ENCODE peak calls at places on chromosomes 7 and 10, in five cellular contexts. X, Z, F, H and A are unnamed samples. For H3K4me1, the result is how much of the 10 kb centered on the place peaks cover.

GRCh38 chr10:8416192-8416701 is 361.8 kb downstream of the GATA3 start:
- DNase-seq in X (no peak), Z (no peak), F (peak), H (no peak), A (no peak)

GRCh38 chr10:95794195-95794594 is 38.2 kb downstream of the ENTPD1 start:
- DNase-seq in X (no peak), Z (no peak), F (no peak), H (no peak), A (no peak)

GRCh38 chr7:123185756-123186155 is 14.0 kb downstream of the SLC13A1 start:
- DNase-seq in X (no peak), Z (no peak), F (no peak), H (no peak), A (no peak)

GRCh38 chr7:99762680-99763327 is 21.2 kb downstream of the CYP3A4 start:
- DNase-seq in X (no peak), Z (peak), F (peak), H (no peak), A (no peak)

GRCh38 chr7:4683043-4683883 is 1.2 kb downstream of the FOXK1 start:
- DNase-seq in X (peak), Z (peak), F (no peak), H (peak), A (peak)

GRCh38 chr10:288605-289200 is 153.4 kb downstream of the ZMYND11 start:
- DNase-seq in X (no peak), Z (peak), F (no peak), H (no peak), A (no peak)

GRCh38 chr10:114487815-114488536 is 83.7 kb upstream of the AFAP1L2 start:
- DNase-seq in X (no peak), Z (no peak), F (peak), H (no peak), A (no peak)

GRCh38 chr10:71234970-71235681 is 22.8 kb downstream of the UNC5B start:
- DNase-seq in X (no peak), Z (peak), F (peak), H (peak), A (peak)

GRCh38 chr10:80410122-80410521 is 1.8 kb downstream of the PRXL2A start:
- DNase-seq in X (no peak), Z (no peak), F (no peak), H (no peak), A (no peak)

GRCh38 chr10:132418520-132419416 is 21.8 kb downstream of the PWWP2B start:
- DNase-seq in X (no peak), Z (no peak), F (no peak), H (peak), A (peak)

GRCh38 chr10:98267894-98268693 is at the start of gene LOXL4:
- DNase-seq in X (no peak), Z (peak), F (peak), H (peak), A (peak)

GRCh38 chr7:43591551-43592180 is 8.8 kb downstream of the STK17A start:
- DNase-seq in X (no peak), Z (no peak), F (peak), H (no peak), A (no peak)

GRCh38 chr10:71259815-71260501 is 47.6 kb downstream of the UNC5B start:
- DNase-seq in X (no peak), Z (peak), F (no peak), H (peak), A (no peak)

GRCh38 chr7:3882782-3883181 is 581.7 kb downstream of the SDK1 start:
- DNase-seq in X (no peak), Z (no peak), F (no peak), H (no peak), A (no peak)

GRCh38 chr7:77306231-77307067 is 106.8 kb upstream of the FGL2 start:
- DNase-seq in X (no peak), Z (no peak), F (no peak), H (peak), A (no peak)

GRCh38 chr7:153514006-153514405 is 538.2 kb upstream of the DPP6 start:
- DNase-seq in X (no peak), Z (no peak), F (no peak), H (no peak), A (no peak)

GRCh38 chr7:98021588-98022351 is 31.8 kb upstream of the OCM2 start:
- DNase-seq in X (peak), Z (peak), F (peak), H (peak), A (peak)

GRCh38 chr10:21363753-21364104 is 161.8 kb downstream of the SKIDA1 start:
- DNase-seq in X (no peak), Z (no peak), F (no peak), H (no peak), A (no peak)

GRCh38 chr7:24701232-24701898 is 55.9 kb downstream of the GSDME start:
- DNase-seq in X (no peak), Z (no peak), F (peak), H (no peak), A (no peak)

GRCh38 chr7:12711124-12711523 is 23.7 kb downstream of the ARL4A start:
- DNase-seq in X (no peak), Z (no peak), F (no peak), H (no peak), A (no peak)

GRCh38 chr7:72183835-72184234 is 228.3 kb downstream of the CALN1 start:
- DNase-seq in X (no peak), Z (no peak), F (no peak), H (no peak), A (no peak)

GRCh38 chr10:24009115-24009514 is 199.8 kb upstream of the KIAA1217 start:
- DNase-seq in X (no peak), Z (no peak), F (no peak), H (no peak), A (no peak)

GRCh38 chr10:27143686-27144085 is 10.5 kb downstream of the YME1L1 start:
- DNase-seq in X (no peak), Z (no peak), F (no peak), H (no peak), A (no peak)

GRCh38 chr10:5932345-5932744 is 42.3 kb downstream of the FBH1 start:
- DNase-seq in X (no peak), Z (peak), F (no peak), H (no peak), A (no peak)

GRCh38 chr10:93491589-93492121 is 4.8 kb upstream of the CEP55 start:
- DNase-seq in X (no peak), Z (no peak), F (no peak), H (no peak), A (no peak)

GRCh38 chr10:70781461-70782051 is 3.6 kb downstream of the TBATA start:
- DNase-seq in X (no peak), Z (no peak), F (no peak), H (no peak), A (no peak)

GRCh38 chr7:151388007-151388297 is 21.9 kb downstream of the WDR86 start:
- DNase-seq in X (no peak), Z (no peak), F (no peak), H (no peak), A (no peak)

GRCh38 chr10:113035724-113036312 is 85.8 kb downstream of the TCF7L2 start:
- DNase-seq in X (no peak), Z (no peak), F (no peak), H (no peak), A (peak)

GRCh38 chr7:15947749-15948148 is 261.3 kb upstream of the MEOX2 start:
- DNase-seq in X (no peak), Z (no peak), F (no peak), H (no peak), A (no peak)

GRCh38 chr7:79770053-79770452 is 316.6 kb upstream of the MAGI2 start:
- DNase-seq in X (no peak), Z (no peak), F (no peak), H (no peak), A (no peak)

GRCh38 chr7:82904871-82905270 is 257.8 kb downstream of the PCLO start:
- DNase-seq in X (no peak), Z (no peak), F (no peak), H (no peak), A (no peak)

GRCh38 chr10:58152698-58153263 is 114.9 kb downstream of the IPMK start:
- DNase-seq in X (no peak), Z (peak), F (peak), H (no peak), A (no peak)

GRCh38 chr7:38502289-38502688 is 128.9 kb downstream of the AMPH start:
- DNase-seq in X (no peak), Z (no peak), F (no peak), H (no peak), A (no peak)

GRCh38 chr7:107049480-107049879 is 5.0 kb downstream of the PRKAR2B start:
- DNase-seq in X (no peak), Z (no peak), F (no peak), H (no peak), A (no peak)

GRCh38 chr7:108000875-108001758 is 1.8 kb downstream of the LAMB1 start:
- DNase-seq in X (no peak), Z (peak), F (peak), H (peak), A (peak)

GRCh38 chr10:84308481-84309304 is 19.7 kb upstream of the CCSER2 start:
- DNase-seq in X (peak), Z (no peak), F (peak), H (no peak), A (no peak)

GRCh38 chr10:34753014-34753757 is 61.9 kb downstream of the PARD3 start:
- DNase-seq in X (no peak), Z (no peak), F (no peak), H (no peak), A (no peak)

GRCh38 chr10:81479316-81479715 is 395.7 kb upstream of the NRG3 start:
- DNase-seq in X (no peak), Z (no peak), F (no peak), H (no peak), A (no peak)

GRCh38 chr10:12892924-12893323 is 108.6 kb downstream of the CCDC3 start:
- DNase-seq in X (no peak), Z (no peak), F (no peak), H (no peak), A (no peak)

GRCh38 chr10:29063806-29064644 is 224.8 kb upstream of the LYZL1 start:
- DNase-seq in X (no peak), Z (no peak), F (peak), H (no peak), A (no peak)

GRCh38 chr7:137454169-137455166 is 110.9 kb upstream of the PTN start:
- DNase-seq in X (no peak), Z (peak), F (peak), H (no peak), A (no peak)
- TF ChIP-seq CTCF in X (peak), Z (peak), F (peak), H (peak), A (peak)

DNA sequence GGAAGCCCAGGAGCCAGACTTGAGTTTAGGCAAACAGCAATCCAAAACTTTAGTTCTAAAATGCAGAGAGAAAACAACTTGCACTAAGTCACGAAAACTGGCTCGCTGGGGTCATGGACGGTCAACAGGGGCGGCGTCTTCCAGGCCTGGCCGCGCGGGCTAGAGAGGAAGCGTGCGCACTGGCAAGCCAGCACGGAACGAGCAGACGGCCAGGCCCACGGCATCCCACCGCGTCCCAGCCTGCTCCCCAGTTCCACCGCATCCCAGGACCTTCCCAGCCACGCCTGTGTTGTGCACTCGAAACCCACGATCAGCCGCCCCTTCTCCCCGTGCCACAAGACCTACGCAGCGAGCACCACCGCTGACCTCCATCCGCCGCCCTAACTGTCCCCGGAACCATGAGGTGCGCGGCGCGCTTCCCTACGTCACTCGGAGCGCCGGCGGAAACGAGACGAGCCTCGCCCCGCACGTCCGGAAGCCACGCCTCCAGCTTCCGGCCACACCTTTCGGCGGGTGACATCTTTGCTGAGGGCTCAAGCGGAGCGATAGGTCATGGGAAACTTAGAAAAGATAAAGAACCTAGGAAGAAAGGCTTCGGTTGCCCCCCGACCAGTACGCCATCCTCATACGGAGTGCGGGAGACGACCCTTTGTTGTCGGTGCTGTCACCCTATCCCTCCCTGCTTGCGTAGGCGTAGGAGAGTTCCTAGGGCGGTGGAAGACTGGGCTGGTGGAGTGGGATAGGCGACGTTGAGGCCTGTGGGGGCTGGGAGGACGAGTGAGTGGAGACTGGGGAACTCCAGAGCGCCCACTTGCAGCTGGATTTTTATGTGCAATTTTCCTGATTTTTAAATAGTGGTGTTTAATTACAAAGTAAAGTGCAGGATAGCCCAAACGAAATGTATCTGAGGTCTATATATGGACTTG is at the start of gene TBRG4:
- DNase-seq in X (peak), Z (peak), F (peak), H (peak), A (peak)
- H3K4me1 ChIP-seq in X (under half), Z (under half), F (under half), H (under half), A (under half)

DNA sequence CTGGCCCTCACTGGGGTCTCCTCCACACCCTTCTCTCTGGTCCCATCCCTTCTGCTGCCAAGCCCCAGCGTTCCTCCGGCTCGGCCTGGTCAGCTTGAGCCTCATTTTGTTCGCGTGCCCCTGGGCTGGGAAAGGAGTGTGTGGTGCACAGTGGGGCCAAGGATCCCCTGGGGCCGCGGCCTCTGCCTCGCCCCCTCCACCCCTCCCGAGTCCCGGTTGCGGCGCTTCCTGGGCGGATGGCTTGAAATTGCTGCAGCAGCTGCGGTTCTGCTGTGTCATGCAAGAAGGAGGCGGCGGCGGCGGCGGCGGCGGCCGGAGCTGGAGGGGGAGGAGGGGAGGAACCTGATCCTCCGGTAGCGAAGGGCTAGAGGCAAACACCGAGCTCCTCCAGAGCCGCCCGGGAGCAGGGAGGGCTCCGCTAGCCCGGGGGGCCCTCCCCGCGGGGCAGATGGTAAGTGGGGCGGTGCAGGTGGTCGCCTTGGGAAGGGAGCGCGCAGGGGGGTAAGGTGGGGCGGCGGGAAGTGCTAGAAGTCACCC is 217.9 kb upstream of the MKLN1 start:
- DNase-seq in X (peak), Z (peak), F (peak), H (peak), A (peak)
- TF ChIP-seq CTCF in X (no peak), Z (no peak), F (no peak), H (no peak), A (no peak)

GRCh38 chr7:131620673-131621609 is 64.5 kb upstream of the PODXL start:
- DNase-seq in X (no peak), Z (no peak), F (peak), H (no peak), A (no peak)
- H3K4me1 ChIP-seq in X (under half), Z (under half), F (under half), H (under half), A (under half)

DNA sequence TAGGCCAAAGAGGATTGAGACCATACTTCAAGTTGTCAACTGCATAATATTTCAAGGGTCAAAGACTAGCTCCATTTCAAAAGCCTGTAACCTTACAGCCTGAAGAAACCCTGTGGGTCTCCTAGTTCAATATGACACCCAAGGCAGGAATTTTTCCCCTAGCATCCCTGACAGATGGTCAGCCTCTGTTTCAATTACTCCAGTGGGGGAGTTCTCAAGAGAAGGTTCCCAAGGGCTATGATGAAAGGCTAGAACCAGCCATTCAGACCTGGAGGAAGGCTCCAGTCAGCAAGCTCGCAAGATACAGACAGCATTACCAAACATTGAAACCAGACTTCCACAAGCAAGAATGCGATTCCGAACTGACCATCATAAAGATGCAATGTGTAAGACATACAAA is 1.6 kb downstream of the HTR7 start:
- DNase-seq in X (no peak), Z (no peak), F (peak), H (no peak), A (no peak)
- TF ChIP-seq CTCF in X (no peak), Z (no peak), F (no peak), H (no peak), A (no peak)

DNA sequence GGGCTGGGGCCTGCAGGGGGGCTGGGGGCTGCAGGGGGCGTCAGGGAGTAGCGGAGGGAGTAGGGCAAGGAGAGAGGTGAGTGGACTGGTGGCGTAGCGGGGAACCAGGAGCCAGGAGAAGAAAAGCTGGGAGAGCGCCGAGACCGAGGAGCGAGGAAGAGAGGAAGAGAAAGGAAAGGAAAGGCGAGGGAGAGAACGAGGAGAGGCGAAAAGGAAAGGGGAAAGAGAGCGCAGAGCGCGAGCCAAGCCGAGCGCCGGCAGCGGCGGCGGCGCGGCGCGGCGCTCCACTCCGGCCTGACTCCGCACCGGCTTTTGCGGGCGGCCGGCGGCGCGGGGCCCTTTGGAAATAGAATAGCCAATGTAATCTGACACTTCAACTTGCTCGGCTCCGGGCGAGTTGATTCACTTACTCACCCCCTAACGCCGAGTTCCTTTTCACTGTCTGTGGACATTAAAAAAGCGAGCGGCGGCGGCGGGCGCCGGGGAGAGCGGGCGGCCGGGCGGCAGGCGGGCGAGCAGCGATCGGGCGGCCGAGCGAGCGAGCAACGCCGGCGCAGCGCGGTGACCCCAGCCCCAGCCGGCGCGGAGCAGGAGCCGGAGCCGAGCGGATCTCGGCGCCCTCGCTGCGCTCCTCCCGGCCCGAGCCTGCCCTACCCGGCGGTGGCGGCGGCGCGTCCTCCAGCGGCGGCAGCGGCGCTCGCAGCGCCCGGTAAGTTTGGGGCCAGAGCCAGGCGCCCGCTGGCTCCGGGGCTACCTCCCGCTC is at the start of gene ZMIZ1:
- DNase-seq in X (peak), Z (peak), F (peak), H (peak), A (peak)
- H3K4me1 ChIP-seq in X (under half), Z (under half), F (under half), H (under half), A (under half)

GRCh38 chr7:23106801-23107713 is 1.5 kb downstream of the KLHL7 start:
- DNase-seq in X (no peak), Z (no peak), F (peak), H (no peak), A (no peak)

GRCh38 chr7:23105086-23105643 is 420 bp upstream of the KLHL7 start:
- DNase-seq in X (no peak), Z (no peak), F (no peak), H (no peak), A (no peak)

GRCh38 chr7:23107781-23108180 is 2.2 kb downstream of the KLHL7 start:
- DNase-seq in X (no peak), Z (no peak), F (peak), H (no peak), A (no peak)

GRCh38 chr7:23106491-23106800 is 861 bp downstream of the KLHL7 start:
- DNase-seq in X (no peak), Z (no peak), F (peak), H (no peak), A (no peak)

DNA sequence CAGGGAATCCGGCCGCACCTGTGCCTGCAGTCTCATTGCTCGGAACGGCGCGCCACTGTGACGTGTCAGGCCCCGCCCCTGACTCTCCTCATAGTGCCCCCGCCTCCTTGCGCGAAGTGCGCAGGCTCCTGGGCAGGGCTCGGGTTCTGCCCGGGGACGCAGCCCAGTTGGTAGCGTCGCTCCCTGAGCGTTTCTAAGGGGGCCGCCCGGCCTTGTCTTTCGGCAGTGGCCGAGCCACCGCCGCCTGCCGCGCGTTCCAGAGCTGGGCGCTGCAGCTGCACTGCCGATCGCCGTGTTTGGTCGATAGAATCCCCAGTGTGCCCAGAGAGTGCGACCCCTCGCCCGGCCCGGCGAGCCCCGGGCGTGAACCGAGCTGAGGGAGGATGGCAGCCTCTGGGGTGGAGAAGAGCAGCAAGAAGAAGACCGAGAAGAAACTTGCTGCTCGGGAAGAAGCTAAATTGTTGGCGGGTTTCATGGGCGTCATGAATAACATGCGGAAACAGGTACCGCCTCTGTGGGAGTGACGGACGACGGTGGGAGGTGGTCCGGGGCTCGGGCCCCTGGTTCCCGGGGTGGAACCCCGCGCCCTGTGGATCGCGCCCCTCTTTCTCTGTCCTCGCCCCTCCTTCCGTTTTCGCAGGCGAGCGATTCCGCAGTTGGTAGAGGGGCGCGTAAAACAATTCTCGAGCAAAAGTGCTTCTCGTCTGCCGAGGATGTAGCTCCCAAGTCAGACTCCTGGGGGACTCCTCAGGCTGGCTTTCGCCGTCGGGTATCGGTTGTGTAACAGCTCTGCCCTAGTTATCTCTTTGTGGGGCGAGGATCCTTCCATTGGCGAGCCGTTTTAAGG is at the start of gene KLHL7:
- DNase-seq in X (peak), Z (peak), F (peak), H (peak), A (peak)
- TF ChIP-seq CTCF in X (no peak), Z (no peak), F (peak), H (no peak), A (no peak)